ENCODE peak calls at places on chromosomes 7 and 10, in nine cellular contexts. D, U, X, O, C, Q, I, N and Z are unnamed samples.

GRCh38 chr7:43583424-43584199 is 704 bp downstream of the STK17A start:
- DNase-seq in C (peak), Q (peak), D (peak), N (peak), O (peak), I (peak), U (peak), X (peak), Z (peak)

GRCh38 chr7:46257766-46258448 is 336.8 kb upstream of the IGFBP3 start:
- DNase-seq in U (no peak), N (no peak), Q (no peak), D (no peak), O (no peak), X (no peak), I (peak), C (peak), Z (peak)

GRCh38 chr10:44492678-44493077 is 107.8 kb upstream of the CXCL12 start:
- DNase-seq in Q (no peak), U (no peak), N (no peak), X (no peak), C (no peak), D (no peak), O (no peak), I (no peak), Z (no peak)

GRCh38 chr10:123512881-123513822 is 153.0 kb upstream of the GPR26 start:
- DNase-seq in I (no peak), U (no peak), C (no peak), N (no peak), X (peak), Q (no peak), D (no peak), O (no peak), Z (no peak)

GRCh38 chr10:69515699-69516547 is 57.3 kb downstream of the NEUROG3 start:
- DNase-seq in U (no peak), Q (peak), X (peak), C (peak), O (peak), I (peak), N (peak), D (peak), Z (peak)

GRCh38 chr7:66642186-66642585 is 13.5 kb downstream of the KCTD7 start:
- DNase-seq in D (no peak), X (no peak), U (no peak), I (no peak), C (no peak), Q (no peak), N (no peak), O (no peak), Z (no peak)

GRCh38 chr10:86243651-86244155 is 122.9 kb downstream of the GRID1 start:
- DNase-seq in I (no peak), C (no peak), Q (no peak), D (no peak), O (no peak), N (no peak), X (no peak), U (no peak), Z (no peak)

GRCh38 chr10:125265579-125265955 is 105.2 kb upstream of the CTBP2 start:
- DNase-seq in C (peak), I (no peak), N (no peak), O (no peak), X (no peak), Q (no peak), U (no peak), D (no peak), Z (no peak)

GRCh38 chr7:1674161-1675035 is 4.3 kb downstream of the ELFN1 start:
- DNase-seq in Q (peak), D (no peak), X (no peak), N (no peak), C (no peak), I (no peak), O (no peak), U (no peak), Z (no peak)